ENCODE peak calls at places on chromosomes 5 and 9, in eight cellular contexts. F, Y, R, S, J, H, O and M are unnamed samples.

GRCh38 chr9:112129246-112129645 is 45.9 kb downstream of the SUSD1 start:
- DNase-seq in R (no peak), H (no peak), F (no peak), S (no peak), Y (no peak), O (no peak), J (no peak), M (no peak)

GRCh38 chr5:181215997-181216982 is 6.8 kb upstream of the TRIM41 start:
- DNase-seq in J (no peak), F (no peak), Y (no peak), H (no peak), R (peak), S (no peak), O (no peak), M (no peak)

GRCh38 chr5:155027993-155028629 is 14.6 kb downstream of the KIF4B start:
- DNase-seq in O (no peak), J (no peak), R (peak), Y (no peak), S (no peak), F (peak), H (no peak), M (no peak)

GRCh38 chr5:170393235-170393634 is 4.1 kb upstream of the KCNMB1 start:
- DNase-seq in R (no peak), H (no peak), Y (no peak), J (no peak), O (no peak), F (no peak), S (no peak), M (no peak)

GRCh38 chr5:64207978-64208377 is 42.3 kb downstream of the RNF180 start:
- DNase-seq in R (peak), F (peak), Y (no peak), H (no peak), S (peak), J (no peak), O (no peak), M (no peak)

GRCh38 chr5:133113331-133114061 is 61.7 kb downstream of the HSPA4 start:
- DNase-seq in H (no peak), R (peak), J (no peak), O (no peak), Y (no peak), S (peak), F (peak), M (no peak)

GRCh38 chr9:13865869-13866268 is 448.1 kb downstream of the NFIB start:
- DNase-seq in R (peak), J (no peak), S (no peak), O (no peak), F (peak), H (no peak), Y (no peak), M (no peak)

GRCh38 chr9:74952281-74953151 is at the start of gene C9orf40:
- DNase-seq in R (peak), Y (peak), H (peak), F (peak), O (peak), S (peak), J (peak), M (peak)

GRCh38 chr9:20948703-20949102 is 82.7 kb downstream of the HACD4 start:
- DNase-seq in R (no peak), Y (no peak), F (no peak), H (no peak), J (no peak), O (no peak), S (no peak), M (no peak)

GRCh38 chr5:142358121-142358520 is 33.3 kb upstream of the SPRY4 start:
- DNase-seq in F (no peak), H (no peak), J (no peak), S (no peak), Y (no peak), O (no peak), R (no peak), M (no peak)

GRCh38 chr9:74447451-74448193 is 49.5 kb upstream of the RORB start:
- DNase-seq in H (no peak), F (no peak), S (no peak), J (no peak), O (no peak), R (no peak), Y (no peak), M (no peak)

GRCh38 chr5:80231243-80231642 is 24.6 kb downstream of the SERINC5 start:
- DNase-seq in O (no peak), R (no peak), H (no peak), Y (no peak), F (peak), S (peak), J (no peak), M (no peak)

GRCh38 chr5:110549301-110549700 is 177.2 kb downstream of the TMEM232 start:
- DNase-seq in Y (no peak), F (no peak), R (no peak), S (no peak), H (no peak), J (no peak), O (no peak), M (no peak)

GRCh38 chr9:136312436-136312835 is 8.5 kb upstream of the CCDC187 start:
- DNase-seq in O (no peak), Y (peak), F (peak), S (no peak), H (no peak), J (no peak), R (peak), M (no peak)

GRCh38 chr9:105280730-105281129 is 36.3 kb downstream of the SLC44A1 start:
- DNase-seq in R (peak), H (no peak), O (no peak), J (no peak), Y (no peak), S (no peak), F (peak), M (no peak)

GRCh38 chr9:134208981-134209725 is 44.8 kb upstream of the RNU6ATAC start:
- DNase-seq in F (no peak), H (no peak), O (no peak), J (peak), Y (no peak), S (no peak), R (no peak), M (peak)

GRCh38 chr5:29504411-29504810 is 1689.1 kb upstream of the CDH6 start:
- DNase-seq in F (no peak), Y (no peak), J (no peak), H (no peak), R (no peak), O (no peak), S (no peak), M (no peak)

GRCh38 chr9:31839273-31839672 is 545.2 kb upstream of the ACO1 start:
- DNase-seq in R (peak), S (peak), O (no peak), Y (peak), F (peak), H (no peak), J (no peak), M (no peak)

GRCh38 chr9:70947519-70947918 is 173.9 kb downstream of the TRPM3 start:
- DNase-seq in F (no peak), H (no peak), Y (no peak), R (no peak), O (no peak), S (no peak), J (no peak), M (no peak)

GRCh38 chr5:81842795-81843377 is 92.0 kb upstream of the SSBP2 start:
- DNase-seq in S (no peak), H (no peak), R (peak), Y (no peak), F (no peak), J (no peak), O (no peak), M (no peak)

GRCh38 chr9:112224401-112225289 is 49.5 kb upstream of the SUSD1 start:
- DNase-seq in J (no peak), F (peak), O (no peak), R (peak), S (no peak), H (no peak), Y (no peak), M (no peak)

GRCh38 chr9:4738866-4739586 is 2.0 kb downstream of the AK3 start:
- DNase-seq in S (no peak), O (no peak), F (no peak), H (no peak), R (no peak), Y (peak), J (no peak), M (no peak)

GRCh38 chr9:4740373-4740622 is 704 bp downstream of the AK3 start:
- DNase-seq in O (no peak), F (peak), J (no peak), H (no peak), Y (no peak), S (no peak), R (no peak), M (no peak)

GRCh38 chr9:4741365-4742031 is 496 bp upstream of the AK3 start:
- DNase-seq in H (no peak), S (no peak), R (peak), O (no peak), J (no peak), F (peak), Y (peak), M (no peak)

GRCh38 chr9:4740623-4741364 is at the start of gene AK3:
- DNase-seq in O (peak), S (peak), J (peak), Y (peak), H (peak), R (peak), F (peak), M (peak)

GRCh38 chr9:4739587-4740372 is 1.2 kb downstream of the AK3 start:
- DNase-seq in J (no peak), S (no peak), O (no peak), Y (peak), F (peak), H (no peak), R (no peak), M (no peak)
- TF ChIP-seq CTCF in J (no peak), S (no peak), O (no peak), Y (no peak), F (no peak), H (no peak), R (no peak), M (no peak)

DNA sequence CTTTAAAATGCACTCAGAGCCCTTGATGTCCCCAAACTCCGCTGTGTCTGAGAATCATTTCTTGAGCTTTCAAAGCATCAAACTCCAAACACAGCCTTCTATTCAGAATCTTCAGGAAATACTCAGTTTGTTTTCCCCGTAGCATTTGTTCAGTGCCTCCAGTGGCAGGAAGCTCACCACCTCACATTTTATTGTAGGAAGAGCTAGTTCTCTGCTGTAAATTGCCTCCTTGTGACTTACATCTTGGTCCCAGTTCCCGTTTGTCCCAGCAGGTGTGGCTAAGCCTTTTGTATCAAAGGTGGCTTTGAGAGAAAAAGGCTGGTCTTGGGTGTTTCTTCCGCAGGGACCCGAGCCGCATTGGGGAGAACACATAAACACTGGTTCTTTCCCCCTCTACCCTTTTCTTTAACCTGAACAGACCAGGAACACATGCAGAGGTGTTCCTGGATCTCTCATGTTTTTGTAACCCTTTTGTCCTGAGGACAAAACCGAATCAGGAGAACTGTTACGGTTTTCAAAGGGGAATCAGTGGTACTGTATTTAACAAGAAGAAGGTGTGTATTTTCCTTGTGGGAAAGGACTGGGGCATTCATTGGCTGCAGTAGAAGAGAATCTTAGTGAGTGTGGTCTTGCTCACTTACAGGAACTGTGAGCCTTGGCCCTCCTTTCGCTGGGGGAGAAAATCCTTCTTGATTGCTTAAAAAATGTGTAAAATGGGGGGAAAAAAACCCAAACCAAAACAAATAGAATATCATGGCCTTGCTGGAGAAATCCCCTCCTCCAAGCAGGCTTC is 1.9 kb downstream of the OSMR start:
- DNase-seq in Y (no peak), S (no peak), F (no peak), H (no peak), O (no peak), R (peak), J (no peak), M (no peak)
- TF ChIP-seq CTCF in Y (no peak), S (peak), F (peak), H (no peak), O (no peak), R (no peak), J (no peak), M (no peak)

DNA sequence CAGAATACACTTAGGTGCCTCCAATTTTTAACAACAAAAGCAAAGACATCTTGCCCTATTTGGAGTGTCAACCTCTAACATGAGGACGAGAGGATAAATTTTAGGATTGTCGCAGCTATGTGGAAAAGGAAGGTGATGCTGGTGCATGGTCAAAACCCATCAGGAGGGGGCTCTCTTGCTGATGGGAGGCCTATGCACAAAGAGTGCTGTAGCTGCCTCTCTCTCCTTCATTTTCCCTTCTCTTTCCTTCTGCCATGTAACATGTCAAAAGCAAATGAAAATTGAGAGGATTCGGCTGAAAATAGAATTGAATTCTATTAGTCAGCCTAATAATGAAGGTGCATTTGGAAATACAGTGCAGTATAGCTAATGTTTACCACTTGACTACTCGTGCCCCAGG is 578.7 kb upstream of the ZNF462 start:
- DNase-seq in J (no peak), H (no peak), O (no peak), Y (no peak), S (no peak), F (no peak), R (peak), M (no peak)
- TF ChIP-seq CTCF in J (no peak), H (no peak), O (no peak), Y (peak), S (peak), F (peak), R (no peak), M (no peak)

GRCh38 chr5:148383564-148384388 is at the start of gene FBXO38:
- DNase-seq in H (peak), J (peak), R (peak), S (peak), Y (peak), F (peak), O (peak), M (peak)
- TF ChIP-seq CTCF in H (peak), J (no peak), R (no peak), S (peak), Y (peak), F (no peak), O (no peak), M (no peak)

GRCh38 chr5:135720191-135720590 is 114.3 kb upstream of the SLC25A48 start:
- DNase-seq in S (no peak), R (no peak), Y (no peak), H (no peak), O (no peak), F (no peak), J (no peak), M (no peak)

GRCh38 chr5:135721548-135722090 is 112.8 kb upstream of the SLC25A48 start:
- DNase-seq in R (no peak), S (no peak), F (no peak), H (no peak), J (no peak), O (no peak), Y (no peak), M (no peak)

GRCh38 chr5:135723451-135723850 is 111.0 kb upstream of the SLC25A48 start:
- DNase-seq in F (no peak), O (no peak), R (no peak), H (no peak), Y (no peak), S (no peak), J (no peak), M (no peak)

GRCh38 chr5:135729582-135729879 is 104.9 kb upstream of the SLC25A48 start:
- DNase-seq in Y (peak), J (no peak), F (no peak), H (no peak), R (peak), O (no peak), S (no peak), M (no peak)

DNA sequence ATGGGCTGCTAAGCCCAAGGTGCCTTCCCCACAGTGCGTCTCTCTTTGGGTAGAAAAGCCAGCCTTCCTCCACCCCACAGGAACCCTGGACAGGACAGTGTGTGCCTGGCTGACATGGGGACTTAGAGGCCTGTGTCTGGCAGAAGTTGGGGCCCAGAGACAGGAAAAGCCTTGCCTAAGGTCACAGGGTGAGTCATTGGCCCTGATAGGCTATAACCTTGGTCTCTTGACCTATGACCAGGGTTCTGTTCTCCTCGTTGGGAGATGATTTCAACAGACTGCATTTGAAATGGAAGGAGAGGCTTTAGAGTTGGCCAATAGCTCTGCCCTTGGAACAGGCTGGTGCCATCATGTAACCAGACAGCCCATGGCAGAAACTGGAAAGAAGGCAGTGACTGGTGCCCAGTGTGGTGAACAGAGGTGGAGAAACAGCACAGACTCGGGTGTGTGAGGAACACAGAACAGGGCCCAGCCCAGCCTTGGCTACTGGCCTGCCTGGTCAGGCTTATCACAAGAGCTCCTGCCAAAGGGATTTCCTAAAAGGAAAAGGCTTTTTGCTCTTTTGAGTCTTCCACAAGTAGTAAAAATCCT is 109.9 kb upstream of the SLC25A48 start:
- DNase-seq in R (no peak), F (no peak), H (no peak), S (no peak), O (no peak), J (no peak), Y (no peak), M (no peak)
- TF ChIP-seq CTCF in R (no peak), F (no peak), H (no peak), S (no peak), O (no peak), J (no peak), Y (no peak), M (no peak)

GRCh38 chr9:130185494-130186005 is 13.3 kb downstream of the NCS1 start:
- DNase-seq in Y (no peak), H (no peak), J (no peak), F (peak), S (no peak), R (no peak), O (no peak), M (no peak)

GRCh38 chr9:130186051-130186450 is 13.8 kb downstream of the NCS1 start:
- DNase-seq in Y (no peak), O (no peak), F (no peak), J (no peak), H (no peak), R (no peak), S (no peak), M (no peak)

GRCh38 chr9:130187523-130187846 is 15.3 kb downstream of the NCS1 start:
- DNase-seq in F (no peak), Y (no peak), S (no peak), J (no peak), H (no peak), O (no peak), R (no peak), M (no peak)

GRCh38 chr9:130188860-130189481 is 16.8 kb downstream of the NCS1 start:
- DNase-seq in S (no peak), H (no peak), F (no peak), O (no peak), R (no peak), Y (no peak), J (no peak), M (no peak)

GRCh38 chr9:130186839-130187522 is 14.8 kb downstream of the NCS1 start:
- DNase-seq in O (no peak), R (peak), J (peak), Y (peak), S (no peak), F (peak), H (no peak), M (no peak)
- TF ChIP-seq CTCF in O (no peak), R (no peak), J (no peak), Y (no peak), S (no peak), F (no peak), H (no peak), M (no peak)

DNA sequence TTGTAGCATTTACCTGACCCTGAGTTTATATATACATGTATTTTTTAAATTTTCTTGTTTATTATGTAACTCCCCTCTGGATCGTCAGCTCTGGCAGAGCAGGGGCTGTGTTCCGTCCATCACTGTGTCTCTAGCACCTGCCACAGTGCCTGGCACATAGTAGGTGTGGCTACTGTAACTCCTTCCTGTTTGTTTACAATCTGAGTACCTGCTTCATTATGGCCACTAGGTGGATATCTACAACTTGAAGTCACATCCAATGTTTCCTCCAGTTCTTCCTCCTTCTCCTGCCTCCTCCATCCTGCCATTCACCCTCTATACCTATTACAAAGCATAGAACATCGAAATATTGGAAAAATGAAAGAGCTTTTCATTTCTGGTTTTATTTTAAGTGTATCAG is 14.2 kb upstream of the PPP1R2B start:
- DNase-seq in Y (no peak), H (no peak), R (no peak), F (no peak), S (no peak), J (no peak), O (no peak), M (no peak)
- TF ChIP-seq CTCF in Y (peak), H (no peak), R (peak), F (no peak), S (no peak), J (peak), O (peak), M (no peak)

GRCh38 chr9:113876806-113877236 is 712 bp downstream of the ZNF618 start:
- DNase-seq in J (no peak), F (peak), S (no peak), H (no peak), R (no peak), Y (peak), O (no peak), M (no peak)
- TF ChIP-seq CTCF in J (peak), F (peak), S (peak), H (peak), R (peak), Y (peak), O (peak), M (no peak)